ENCODE peak calls at places on chromosomes 5 and 9, in seven cellular contexts. X, F, Y, K, I, D and U are unnamed samples.

GRCh38 chr9:127361561-127361960 is 35.4 kb upstream of the SLC2A8 start:
- DNase-seq in F (peak; percentile 42), K (no peak), X (no peak), D (no peak), I (no peak), Y (no peak), U (no peak)

GRCh38 chr5:55714749-55715148 is 2.6 kb upstream of the SLC38A9 start:
- DNase-seq in X (no peak), D (no peak), I (no peak), K (no peak), Y (no peak), F (no peak), U (no peak)

GRCh38 chr9:27073841-27074728 is 34.9 kb upstream of the TEK start:
- DNase-seq in D (no peak), Y (no peak), X (no peak), I (peak; percentile 22), F (no peak), K (no peak), U (no peak)

GRCh38 chr5:10452768-10453331 is 11.2 kb downstream of the ROPN1L start:
- DNase-seq in X (no peak), D (peak; percentile 82), Y (peak; percentile 98), K (no peak), F (peak; percentile 87), I (peak; percentile 93), U (peak; percentile 83)

GRCh38 chr5:58002318-58002717 is 457.6 kb downstream of the PLK2 start:
- DNase-seq in F (no peak), K (no peak), X (no peak), Y (peak; percentile 77), I (no peak), D (no peak), U (no peak)

GRCh38 chr9:19271081-19271480 is 40.6 kb downstream of the DENND4C start:
- DNase-seq in K (no peak), D (no peak), F (no peak), X (no peak), Y (no peak), I (no peak), U (no peak)

GRCh38 chr5:56564451-56565223 is 250.7 kb upstream of the MAP3K1 start:
- DNase-seq in K (no peak), D (no peak), Y (no peak), F (peak; percentile 24), X (no peak), I (peak; percentile 89), U (no peak)

GRCh38 chr9:15509931-15510788 is 610 bp downstream of the PSIP1 start:
- DNase-seq in X (peak; percentile 67), F (peak; percentile 77), I (peak; percentile 36), D (peak; percentile 78), Y (no peak), K (no peak), U (peak; percentile 76)

GRCh38 chr5:168031614-168032013 is 259.8 kb upstream of the WWC1 start:
- DNase-seq in X (no peak), F (no peak), K (no peak), I (no peak), Y (no peak), D (no peak), U (no peak)

GRCh38 chr5:127013407-127013806 is 17.0 kb downstream of the MARCHF3 start:
- DNase-seq in I (no peak), K (no peak), Y (no peak), D (no peak), X (no peak), F (no peak), U (no peak)

GRCh38 chr5:173499471-173500212 is 116.8 kb downstream of the BOD1 start:
- DNase-seq in D (no peak), Y (no peak), K (no peak), F (no peak), I (no peak), X (no peak), U (no peak)

GRCh38 chr5:173501271-173501670 is 115.2 kb downstream of the BOD1 start:
- DNase-seq in F (no peak), D (no peak), I (no peak), Y (no peak), K (no peak), X (no peak), U (no peak)

GRCh38 chr5:173500213-173500560 is 116.3 kb downstream of the BOD1 start:
- DNase-seq in X (no peak), I (no peak), Y (no peak), D (no peak), K (no peak), F (no peak), U (no peak)

GRCh38 chr5:173498871-173499470 is 117.5 kb downstream of the BOD1 start:
- DNase-seq in D (peak; percentile 75), Y (no peak), F (no peak), X (no peak), I (no peak), K (no peak), U (no peak)

DNA sequence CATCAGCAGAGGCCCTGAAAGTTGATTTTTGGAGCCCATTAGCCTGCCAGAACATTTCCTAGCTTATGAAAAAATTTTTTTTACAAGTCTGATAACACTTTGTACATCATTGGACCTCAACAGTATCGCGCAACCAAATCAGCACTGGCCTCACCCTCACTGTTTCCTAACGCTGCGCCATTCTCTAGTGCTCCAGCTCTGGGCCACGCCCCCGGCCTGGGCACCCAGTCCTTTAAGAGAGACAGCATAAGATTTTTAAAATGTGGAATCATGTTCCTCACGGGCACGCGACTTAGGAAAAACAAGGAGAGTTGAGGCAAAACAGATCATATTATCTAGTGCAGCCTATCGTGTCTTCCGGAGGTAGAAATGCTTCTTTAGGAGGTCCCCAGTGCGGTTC is 114.5 kb downstream of the BOD1 start:
- DNase-seq in F (no peak), D (no peak), Y (no peak), K (no peak), I (no peak), X (no peak), U (no peak)
- TF ChIP-seq CTCF in F (no peak), D (no peak), Y (no peak), K (no peak), I (no peak), X (no peak), U (no peak)

GRCh38 chr5:35345222-35345621 is 114.9 kb upstream of the PRLR start:
- DNase-seq in D (no peak), I (peak; percentile 4), K (no peak), Y (peak; percentile 34), F (no peak), X (no peak), U (no peak)
- TF ChIP-seq CTCF in D (peak; percentile 59), I (no peak), K (peak; percentile 22), Y (peak; percentile 46), F (peak; percentile 2), X (no peak), U (peak; percentile 18)

DNA sequence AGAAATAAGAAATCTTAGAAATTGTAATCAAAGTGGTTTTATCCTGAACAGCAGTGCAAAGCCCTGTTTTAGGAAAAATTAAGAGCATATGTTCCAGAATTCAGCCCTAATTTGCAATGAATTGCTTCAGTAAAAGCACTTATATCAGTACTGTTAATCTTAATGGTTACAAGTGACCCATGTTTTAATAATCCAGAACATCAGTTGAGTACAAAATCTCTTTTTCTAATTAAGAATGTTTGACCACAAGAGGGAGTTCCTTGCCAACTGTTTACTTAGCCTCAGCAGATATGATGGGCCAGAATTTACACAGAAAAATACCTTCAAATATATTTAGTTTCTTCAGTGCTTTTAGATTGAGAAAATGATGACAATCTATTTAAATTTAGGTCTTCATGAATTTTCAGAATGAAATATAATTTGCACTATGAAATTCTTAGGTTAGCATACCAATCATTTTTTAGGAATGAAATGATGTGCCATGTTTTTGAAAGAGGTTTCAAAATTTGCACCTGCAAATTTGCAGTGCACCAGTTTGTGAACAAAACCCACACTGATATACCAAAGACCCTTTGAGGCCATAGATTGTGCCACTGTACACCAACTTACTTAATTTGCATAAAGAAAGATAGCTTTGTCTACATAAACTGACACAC is 926.3 kb upstream of the ARRDC3 start:
- DNase-seq in F (peak; percentile 6), Y (peak; percentile 61), D (no peak), X (no peak), I (peak; percentile 78), K (no peak), U (peak; percentile 21)
- TF ChIP-seq CTCF in F (peak; percentile 28), Y (peak; percentile 70), D (peak; percentile 79), X (no peak), I (peak; percentile 42), K (peak; percentile 26), U (peak; percentile 55)

GRCh38 chr9:90642570-90643539 is at the start of gene DIRAS2:
- DNase-seq in K (peak; percentile 33), Y (peak; percentile 57), F (peak; percentile 24), X (no peak), D (peak; percentile 89), I (peak; percentile 65), U (peak; percentile 36)
- TF ChIP-seq CTCF in K (peak; percentile 19), Y (peak; percentile 56), F (no peak), X (no peak), D (peak; percentile 76), I (peak; percentile 53), U (peak; percentile 25)

GRCh38 chr5:142110046-142110531 is 1.5 kb downstream of the NDFIP1 start:
- DNase-seq in Y (peak; percentile 29), D (no peak), X (no peak), I (peak; percentile 72), F (peak; percentile 59), K (no peak), U (peak; percentile 59)
- TF ChIP-seq CTCF in Y (peak; percentile 26), D (peak; percentile 21), X (no peak), I (peak; percentile 6), F (no peak), K (no peak), U (no peak)